ENCODE peak calls at places on chromosomes 1 and 21, in four cellular contexts. M is sigmoid colon, C is right lobe of liver, O is stomach. I is an unnamed sample.

GRCh38 chr1:48938975-48939374 is 162.3 kb upstream of the BEND5 start:
- DNase-seq in M (no peak), C (no peak), O (no peak), I (no peak)

GRCh38 chr1:181485276-181486097 is 2.2 kb downstream of the CACNA1E start:
- DNase-seq in M (no peak), C (no peak), O (no peak), I (no peak)

GRCh38 chr1:204615881-204616280 is 69.7 kb downstream of the LRRN2 start:
- DNase-seq in M (no peak), C (no peak), O (no peak), I (no peak)

GRCh38 chr1:74504125-74505065 is 8.0 kb downstream of the LRRC53 start:
- DNase-seq in M (no peak), C (no peak), O (no peak), I (peak; percentile 33)

GRCh38 chr1:173866462-173866861 is 1.3 kb downstream of the GAS5 start:
- DNase-seq in M (no peak), C (no peak), O (no peak), I (no peak)

GRCh38 chr1:5740865-5741860 is 251.1 kb downstream of the NPHP4 start:
- DNase-seq in M (peak; percentile 33), C (no peak), O (no peak), I (no peak)

GRCh38 chr1:70112838-70113237 is 92.5 kb downstream of the LRRC40 start:
- DNase-seq in M (no peak), C (no peak), O (no peak), I (no peak)

GRCh38 chr1:14996133-14997050 is 157.2 kb upstream of the TMEM51 start:
- DNase-seq in M (no peak), C (no peak), O (no peak), I (no peak)

GRCh38 chr1:182624582-182624981 is 20.4 kb upstream of the RGS16 start:
- DNase-seq in M (no peak), C (no peak), O (no peak), I (no peak)

GRCh38 chr1:244325056-244325764 is 126.5 kb downstream of the ADSS2 start:
- DNase-seq in M (no peak), C (no peak), O (peak; percentile 43), I (no peak)

GRCh38 chr21:42747746-42748351 is 94.4 kb downstream of the PDE9A start:
- DNase-seq in M (peak; percentile 48), C (no peak), O (no peak), I (no peak)

GRCh38 chr1:174232761-174233160 is 73.4 kb downstream of the RABGAP1L start:
- DNase-seq in M (no peak), C (no peak), O (no peak), I (no peak)

GRCh38 chr1:45079533-45079932 is 67.5 kb downstream of the UROD start:
- DNase-seq in M (no peak), C (no peak), O (no peak), I (no peak)

GRCh38 chr1:182080955-182081582 is 19.6 kb upstream of the ZNF648 start:
- DNase-seq in M (no peak), C (no peak), O (no peak), I (no peak)

GRCh38 chr1:46687910-46688509 is 16.4 kb downstream of the TEX38 start:
- DNase-seq in M (no peak), C (no peak), O (no peak), I (no peak)

GRCh38 chr1:16048573-16049189 is 5.1 kb downstream of the CLCNKB start:
- DNase-seq in M (peak; percentile 76), C (no peak), O (peak; percentile 50), I (peak; percentile 77)

GRCh38 chr1:154951901-154952657 is 3.8 kb downstream of the PBXIP1 start:
- DNase-seq in M (no peak), C (no peak), O (no peak), I (peak; percentile 60)

DNA sequence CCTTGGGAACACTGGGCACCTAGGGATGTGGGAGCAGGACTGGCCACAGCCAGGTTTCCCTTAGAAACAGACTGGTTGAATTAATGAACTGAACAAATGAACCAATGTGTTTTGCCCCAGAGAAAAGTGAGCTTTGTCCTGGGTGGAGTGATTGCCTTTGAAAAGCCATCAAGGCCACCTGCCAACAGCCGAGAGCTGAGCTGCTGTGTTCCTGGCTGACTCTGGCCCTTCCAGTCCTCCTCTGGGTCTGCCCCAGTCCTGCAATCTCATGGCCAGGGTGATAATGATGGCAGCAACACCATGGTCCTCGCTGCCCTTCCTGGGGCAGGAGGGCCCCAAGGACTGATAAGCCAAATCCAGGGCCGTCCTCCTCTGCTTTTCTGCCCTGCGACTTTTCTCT is 18.2 kb upstream of the GJA9 start:
- DNase-seq in M (no peak), C (no peak), O (no peak), I (no peak)
- H3K4me3 ChIP-seq in M (no peak overlapping the region), C (no peak overlapping the region), O (no peak overlapping the region), I (no peak overlapping the region)

DNA sequence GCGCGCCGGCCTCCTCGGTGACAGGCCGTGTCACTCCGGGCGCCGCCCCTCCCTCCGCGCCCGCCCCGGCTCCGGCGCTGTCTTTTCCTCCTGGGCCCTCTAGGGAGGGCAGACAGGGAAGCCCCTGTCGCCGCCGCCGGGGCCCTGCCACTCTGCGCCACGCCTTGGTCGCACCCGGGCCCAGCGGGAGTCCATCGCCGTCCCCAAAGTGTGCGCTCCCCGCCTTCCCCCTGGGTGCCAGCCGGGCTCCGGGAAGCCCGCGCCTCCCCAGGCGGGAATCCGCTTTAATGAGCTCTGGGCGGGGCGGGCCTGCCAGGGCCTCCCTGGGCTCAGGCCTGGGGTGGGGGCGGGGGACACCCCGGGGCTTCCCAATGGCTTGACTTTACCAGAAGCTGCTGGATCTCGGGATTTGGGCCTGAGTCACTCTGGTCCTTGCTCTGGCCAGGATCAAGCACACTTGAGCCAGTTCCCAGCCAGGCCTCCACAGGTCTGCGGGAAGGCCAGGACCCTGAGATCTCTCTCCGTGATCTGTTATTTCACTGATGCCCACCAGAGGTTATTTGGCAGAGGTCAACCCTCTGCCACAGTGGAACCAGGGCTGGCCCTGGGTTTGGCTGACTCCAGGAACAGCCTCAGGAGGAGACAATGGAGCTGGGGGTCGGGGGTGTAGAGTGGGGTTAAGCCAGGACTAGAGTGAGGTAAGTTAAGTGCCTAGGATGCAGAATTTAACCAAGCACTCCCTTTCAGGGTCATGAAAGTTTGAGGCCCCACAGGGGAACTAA is 178.4 kb upstream of the EDN2 start:
- DNase-seq in M (peak; percentile 79), C (peak; percentile 55), O (no peak), I (peak; percentile 55)
- TF ChIP-seq POLR2A in M (no peak), C (no peak), O (no peak), I (no peak)

DNA sequence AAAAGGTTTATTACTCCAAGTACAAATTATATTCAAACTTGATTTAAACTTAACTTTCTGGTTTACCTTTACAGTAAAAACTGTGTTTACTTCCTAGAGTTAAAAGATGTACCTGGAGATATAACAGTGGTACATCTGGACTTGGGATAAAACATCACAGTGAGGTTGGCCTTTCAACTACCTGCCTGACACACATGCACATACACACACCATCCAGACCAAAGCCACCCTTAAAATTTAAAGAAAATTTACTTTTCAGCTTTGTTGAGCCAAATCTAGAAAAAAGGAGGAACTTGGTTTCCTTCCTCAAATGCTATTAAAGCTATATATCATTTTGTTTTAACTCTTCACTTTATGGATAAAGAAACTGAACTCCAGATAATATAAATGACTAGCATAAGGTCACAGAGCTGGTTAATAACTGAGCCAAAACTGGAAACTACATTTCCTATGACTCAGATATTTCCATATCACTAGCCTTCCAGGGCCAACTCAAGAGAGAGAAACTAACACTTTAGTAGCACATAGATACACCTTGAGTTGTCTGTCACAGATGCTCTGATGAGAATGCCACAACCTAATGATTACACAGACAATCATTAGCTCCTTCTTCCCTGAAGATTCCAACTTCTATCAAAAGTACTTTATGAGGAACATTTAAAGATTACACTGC is 40.8 kb downstream of the NME7 start:
- DNase-seq in M (no peak), C (no peak), O (no peak), I (no peak)
- H3K4me1 ChIP-seq in M (peaks cover 10% of the 10 kb centered on the region), C (no peaks in the 10 kb centered on the region), O (no peaks in the 10 kb centered on the region), I (no peaks in the 10 kb centered on the region)

DNA sequence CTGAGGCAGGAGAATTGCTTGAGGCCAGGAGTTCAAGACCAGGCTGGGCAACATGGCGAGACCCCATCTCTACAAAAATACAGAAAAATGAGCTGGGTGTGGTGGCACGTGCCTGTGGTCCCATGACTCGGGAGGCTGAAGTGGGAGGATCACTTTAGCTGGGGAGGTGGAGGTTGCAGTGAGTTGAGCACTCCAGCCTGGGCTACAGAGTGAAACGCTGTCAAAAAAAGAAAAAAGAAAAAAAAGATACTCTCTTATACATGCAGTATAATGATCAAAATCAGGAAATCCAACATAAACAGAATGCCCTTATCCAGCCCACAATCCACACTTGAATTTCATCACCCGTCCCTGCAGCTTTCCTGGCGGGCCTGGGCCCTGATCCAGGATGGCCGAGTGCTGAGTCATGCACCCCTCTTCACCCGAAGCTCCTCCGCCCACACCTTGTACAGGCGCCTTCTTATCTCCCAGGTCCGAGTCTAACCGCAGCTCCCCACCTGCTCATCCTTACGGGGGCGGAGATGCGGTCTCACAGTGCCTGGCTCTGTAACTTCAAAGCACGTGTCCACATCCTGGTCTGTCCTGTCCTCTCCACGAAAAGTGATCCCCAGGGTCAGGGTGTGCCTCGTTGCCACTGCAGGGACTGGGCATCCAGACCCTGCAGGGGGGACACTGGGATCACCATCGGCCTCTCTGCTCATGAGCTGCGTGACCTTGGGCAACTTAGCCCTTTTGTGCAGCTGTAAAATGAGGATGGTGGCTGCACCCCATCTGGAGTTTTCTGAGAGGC is 120.2 kb upstream of the SLC45A1 start:
- DNase-seq in M (peak; percentile 91), C (peak; percentile 85), O (peak; percentile 58), I (peak; percentile 83)
- H3K4me3 ChIP-seq in M (no peak overlapping the region), C (no peak overlapping the region), O (no peak overlapping the region), I (no peak overlapping the region)

GRCh38 chr1:211606327-211606913 is 27.5 kb upstream of the SLC30A1 start:
- DNase-seq in M (no peak), C (no peak), O (no peak), I (no peak)
- TF ChIP-seq POLR2A in M (no peak), C (no peak), O (no peak), I (no peak)

GRCh38 chr1:30817083-30817450 is 59.5 kb upstream of the LAPTM5 start:
- DNase-seq in M (no peak), C (no peak), O (no peak), I (no peak)

GRCh38 chr1:30820249-30820648 is 62.7 kb upstream of the LAPTM5 start:
- DNase-seq in M (no peak), C (no peak), O (no peak), I (no peak)

GRCh38 chr1:30819244-30819571 is 61.6 kb upstream of the LAPTM5 start:
- DNase-seq in M (no peak), C (no peak), O (no peak), I (no peak)

GRCh38 chr1:30817548-30817947 is 60.0 kb upstream of the LAPTM5 start:
- DNase-seq in M (no peak), C (no peak), O (no peak), I (no peak)

GRCh38 chr1:30818568-30819243 is 61.1 kb upstream of the LAPTM5 start:
- DNase-seq in M (no peak), C (no peak), O (no peak), I (no peak)
- H3K4me1 ChIP-seq in M (peaks cover 79% of the 10 kb centered on the region), C (no peaks in the 10 kb centered on the region), O (peaks cover 14% of the 10 kb centered on the region), I (peaks cover 5% of the 10 kb centered on the region)

DNA sequence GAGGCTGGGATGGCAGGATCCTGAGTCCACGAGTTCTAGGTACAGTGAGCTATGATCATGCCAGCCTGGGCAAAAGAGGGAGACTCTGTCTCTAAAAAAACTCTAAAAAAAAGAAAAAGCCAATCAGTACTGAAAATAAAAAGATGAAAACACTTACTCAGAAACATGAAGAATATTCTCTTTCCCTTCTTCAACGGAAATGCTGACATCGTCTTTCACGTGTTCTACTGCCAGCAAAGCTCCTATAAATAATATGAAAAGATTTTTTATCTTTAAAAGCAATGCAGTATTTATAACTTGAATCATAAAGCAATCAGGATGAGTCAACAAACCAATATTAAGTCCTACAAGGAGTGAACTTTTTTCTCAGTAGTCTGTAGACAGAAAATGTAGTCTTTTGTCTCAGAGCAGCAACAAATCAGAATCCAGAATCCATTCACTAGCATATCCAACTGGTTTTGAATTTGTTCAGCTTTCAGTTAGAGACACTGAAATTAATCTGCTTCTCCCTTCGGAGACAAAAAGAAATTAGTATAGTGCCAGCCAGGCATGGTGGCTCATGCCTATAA is 6.2 kb downstream of the EPRS1 start:
- DNase-seq in M (no peak), C (no peak), O (no peak), I (no peak)
- H3K4me3 ChIP-seq in M (no peak overlapping the region), C (no peak overlapping the region), O (no peak overlapping the region), I (no peak overlapping the region)

I was measured in ovary.